ENCODE peak calls at places on chromosomes 12 and 14, in five cellular contexts. O is sciatic nerve, Y is lower lobe of right lung, I is HepG2, Z is DMS153. W is an unnamed sample.

GRCh38 chr14:49880267-49881064 is 12.4 kb upstream of the ARF6 start:
- DNase-seq in O (no peak), Y (no peak), I (no peak), Z (no peak), W (no peak)

GRCh38 chr14:21039059-21039422 is 3.1 kb upstream of the RNASE7 start:
- DNase-seq in O (peak), Y (peak), I (peak), Z (peak), W (no peak)

GRCh38 chr12:76866726-76867125 is 12.1 kb downstream of the CSRP2 start:
- DNase-seq in O (no peak), Y (no peak), I (no peak), Z (no peak), W (no peak)

GRCh38 chr12:101759396-101760047 is 20.3 kb upstream of the SYCP3 start:
- DNase-seq in O (no peak), Y (no peak), I (peak), Z (no peak), W (no peak)

GRCh38 chr14:89455412-89455811 is 38.4 kb upstream of the FOXN3 start:
- DNase-seq in O (no peak), Y (no peak), I (no peak), Z (no peak), W (no peak)

GRCh38 chr14:24837280-24838046 is 203.5 kb upstream of the GZMB start:
- DNase-seq in O (no peak), Y (no peak), I (no peak), Z (no peak), W (no peak)

GRCh38 chr14:75156901-75157300 is 19.5 kb downstream of the TMED10 start:
- DNase-seq in O (no peak), Y (no peak), I (no peak), Z (no peak), W (no peak)

GRCh38 chr14:50726372-50727107 is 58.4 kb upstream of the SAV1 start:
- DNase-seq in O (no peak), Y (no peak), I (no peak), Z (no peak), W (no peak)

GRCh38 chr12:130335517-130336392 is 1.9 kb upstream of the PIWIL1 start:
- DNase-seq in O (no peak), Y (no peak), I (peak), Z (peak), W (peak)

GRCh38 chr12:11717533-11717961 is 68.1 kb downstream of the ETV6 start:
- DNase-seq in O (no peak), Y (no peak), I (peak), Z (no peak), W (no peak)

GRCh38 chr12:96219700-96220206 is 25.6 kb downstream of the ELK3 start:
- DNase-seq in O (no peak), Y (peak), I (peak), Z (no peak), W (peak)

GRCh38 chr14:103634156-103634555 is 5.1 kb downstream of the KLC1 start:
- DNase-seq in O (no peak), Y (no peak), I (no peak), Z (no peak), W (no peak)

GRCh38 chr12:6345319-6346071 is 3.6 kb upstream of the TNFRSF1A start:
- DNase-seq in O (no peak), Y (no peak), I (peak), Z (no peak), W (no peak)

GRCh38 chr12:31324116-31324844 is 1.7 kb downstream of the SINHCAF start:
- DNase-seq in O (peak), Y (peak), I (peak), Z (peak), W (no peak)

GRCh38 chr14:104604461-104605449 is at the start of gene TMEM179:
- DNase-seq in O (peak), Y (peak), I (peak), Z (no peak), W (no peak)

GRCh38 chr14:92589213-92589852 is 75.8 kb downstream of the RIN3 start:
- DNase-seq in O (peak), Y (no peak), I (peak), Z (no peak), W (no peak)

GRCh38 chr14:94028450-94028826 is 2.3 kb downstream of the OTUB2 start:
- DNase-seq in O (no peak), Y (no peak), I (peak), Z (no peak), W (no peak)

GRCh38 chr12:42698213-42698612 is 108.7 kb upstream of the PRICKLE1 start:
- DNase-seq in O (no peak), Y (no peak), I (no peak), Z (no peak), W (no peak)

GRCh38 chr12:64672925-64673409 is 62.7 kb downstream of the RASSF3 start:
- DNase-seq in O (no peak), Y (peak), I (peak), Z (peak), W (peak)

GRCh38 chr14:44914849-44915248 is 46.9 kb downstream of the KLHL28 start:
- DNase-seq in O (no peak), Y (no peak), I (peak), Z (no peak), W (no peak)

GRCh38 chr14:104624939-104625338 is 20.4 kb upstream of the TMEM179 start:
- DNase-seq in O (no peak), Y (no peak), I (no peak), Z (no peak), W (no peak)

GRCh38 chr14:57732886-57733285 is 133.0 kb downstream of the SLC35F4 start:
- DNase-seq in O (no peak), Y (no peak), I (no peak), Z (no peak), W (no peak)

W was measured in NCI-H2107.